ENCODE peak calls at places on chromosomes 7 and 10, in ten cellular contexts. H, S, W, I, X, Q, F, U, K and N are unnamed samples.

GRCh38 chr10:26524161-26524831 is 86.2 kb downstream of the APBB1IP start:
- DNase-seq in F (peak), Q (no peak), S (no peak), U (no peak), H (no peak), X (no peak), I (no peak), K (no peak), W (no peak), N (no peak)

GRCh38 chr10:128914681-128915080 is 552.4 kb upstream of the MGMT start:
- DNase-seq in X (no peak), F (no peak), I (peak), U (no peak), H (no peak), S (no peak), K (no peak), W (no peak), Q (no peak), N (no peak)

GRCh38 chr10:120492366-120492765 is 35.3 kb downstream of the PLPP4 start:
- DNase-seq in K (no peak), W (no peak), Q (no peak), U (no peak), H (no peak), F (no peak), X (no peak), S (no peak), I (no peak), N (no peak)

GRCh38 chr10:127563718-127564553 is 14.8 kb downstream of the NPS start:
- DNase-seq in F (peak), K (no peak), Q (peak), H (no peak), X (peak), U (peak), W (no peak), S (peak), I (no peak), N (peak)

GRCh38 chr10:121900443-121901174 is 27.2 kb downstream of the ATE1 start:
- DNase-seq in Q (peak), F (peak), U (peak), K (peak), S (peak), X (no peak), H (no peak), I (no peak), W (no peak), N (peak)

GRCh38 chr10:121459279-121459764 is 138.9 kb downstream of the FGFR2 start:
- DNase-seq in X (no peak), U (no peak), K (no peak), I (no peak), H (no peak), W (no peak), S (no peak), F (peak), Q (no peak), N (peak)

GRCh38 chr7:141484907-141485306 is 66.3 kb upstream of the AGK start:
- DNase-seq in U (no peak), I (no peak), K (no peak), W (no peak), H (no peak), S (no peak), X (no peak), F (no peak), Q (no peak), N (no peak)

GRCh38 chr7:3277604-3278572 is 23.2 kb upstream of the SDK1 start:
- DNase-seq in W (no peak), H (no peak), X (no peak), F (no peak), I (no peak), U (no peak), Q (no peak), K (no peak), S (no peak), N (no peak)

GRCh38 chr7:2517678-2518077 is 1.9 kb upstream of the LFNG start:
- DNase-seq in U (no peak), K (peak), I (no peak), H (no peak), Q (no peak), S (no peak), W (no peak), X (no peak), F (no peak), N (peak)

GRCh38 chr7:47803846-47804245 is 144.4 kb downstream of the PKD1L1 start:
- DNase-seq in H (no peak), K (no peak), X (no peak), I (no peak), Q (no peak), W (no peak), F (no peak), U (no peak), S (no peak), N (no peak)

GRCh38 chr7:81669476-81670105 is 100.3 kb downstream of the HGF start:
- DNase-seq in X (no peak), W (no peak), U (no peak), Q (no peak), F (no peak), H (no peak), S (peak), I (no peak), K (no peak), N (no peak)

GRCh38 chr10:102394801-102395676 is 466 bp upstream of the NFKB2 start:
- DNase-seq in I (peak), F (peak), K (peak), Q (peak), U (peak), H (peak), W (peak), X (peak), S (peak), N (peak)

GRCh38 chr10:70355234-70356021 is 27.0 kb downstream of the LRRC20 start:
- DNase-seq in X (no peak), Q (peak), U (no peak), H (no peak), K (no peak), S (no peak), F (no peak), I (no peak), W (no peak), N (no peak)

GRCh38 chr10:71077143-71077581 is 135.2 kb upstream of the UNC5B start:
- DNase-seq in K (no peak), F (no peak), X (peak), W (peak), S (no peak), Q (no peak), H (no peak), U (no peak), I (peak), N (no peak)

GRCh38 chr10:91935886-91936285 is 12.3 kb downstream of the BTAF1 start:
- DNase-seq in Q (no peak), H (no peak), K (no peak), F (peak), U (no peak), I (no peak), W (no peak), S (no peak), X (no peak), N (no peak)

GRCh38 chr10:964321-964987 is 23.8 kb upstream of the GTPBP4 start:
- DNase-seq in K (no peak), S (no peak), F (no peak), I (no peak), U (no peak), W (no peak), H (no peak), Q (no peak), X (no peak), N (no peak)

GRCh38 chr7:562394-562675 is 42.7 kb upstream of the PDGFA start:
- DNase-seq in S (no peak), U (no peak), X (no peak), I (no peak), F (peak), K (no peak), W (no peak), Q (no peak), H (no peak), N (no peak)

GRCh38 chr7:6536262-6536770 is 14.9 kb downstream of the GRID2IP start:
- DNase-seq in X (peak), W (no peak), H (no peak), I (no peak), U (peak), F (no peak), Q (no peak), K (no peak), S (no peak), N (no peak)

GRCh38 chr10:79444243-79445119 is 943 bp downstream of the ZCCHC24 start:
- DNase-seq in I (peak), S (peak), K (peak), X (peak), Q (peak), H (peak), W (peak), U (peak), F (peak), N (peak)

GRCh38 chr10:97726636-97727178 is 10.2 kb upstream of the ZFYVE27 start:
- DNase-seq in I (no peak), H (no peak), K (peak), F (peak), X (peak), U (no peak), W (no peak), Q (no peak), S (peak), N (peak)